ENCODE peak calls at places on chromosomes 11 and 22, in six cellular contexts. J, E, M, T, K and H are unnamed samples.

GRCh38 chr22:48740086-48740730 is 1087.5 kb downstream of the BRD1 start:
- DNase-seq in T (no peak), K (no peak), M (peak), E (no peak), J (no peak), H (no peak)

GRCh38 chr11:11149671-11150459 is 203.2 kb downstream of the CSNK2A3 start:
- DNase-seq in T (peak), E (no peak), J (no peak), K (peak), M (no peak), H (no peak)

GRCh38 chr11:65353900-65354264 is 669 bp upstream of the TIGD3 start:
- DNase-seq in E (no peak), T (no peak), M (no peak), K (no peak), J (no peak), H (no peak)

GRCh38 chr11:125295922-125296321 is 131.4 kb downstream of the PKNOX2 start:
- DNase-seq in K (no peak), J (no peak), M (no peak), T (no peak), E (no peak), H (no peak)

GRCh38 chr22:32353292-32353691 is 4.4 kb upstream of the RFPL3 start:
- DNase-seq in T (no peak), K (no peak), J (no peak), M (no peak), E (no peak), H (no peak)

GRCh38 chr11:72405009-72405408 is 29.3 kb downstream of the CLPB start:
- DNase-seq in E (no peak), J (no peak), K (no peak), M (peak), T (no peak), H (no peak)

GRCh38 chr11:19027829-19028595 is 32.5 kb downstream of the MRGPRX2 start:
- DNase-seq in E (peak), T (no peak), M (no peak), J (peak), K (no peak), H (peak)

GRCh38 chr11:25910090-25910489 is 421.8 kb upstream of the ANO3 start:
- DNase-seq in J (no peak), E (no peak), K (no peak), M (no peak), T (no peak), H (no peak)

GRCh38 chr11:96827164-96827563 is 437.4 kb downstream of the JRKL start:
- DNase-seq in T (no peak), J (no peak), M (no peak), K (no peak), E (peak), H (peak)

GRCh38 chr22:44616882-44617655 is 84.9 kb upstream of the PRR5 start:
- DNase-seq in K (no peak), E (no peak), J (no peak), M (peak), T (no peak), H (no peak)

GRCh38 chr11:6855971-6856542 is 6.8 kb upstream of the OR10A2 start:
- DNase-seq in M (no peak), T (no peak), K (no peak), J (no peak), E (peak), H (peak)

GRCh38 chr11:113247231-113247630 is 67.2 kb upstream of the TTC12 start:
- DNase-seq in J (no peak), T (no peak), M (no peak), K (no peak), E (no peak), H (no peak)

GRCh38 chr11:130211781-130212401 is 52.3 kb downstream of the ST14 start:
- DNase-seq in J (no peak), T (no peak), E (no peak), M (peak), K (no peak), H (no peak)

GRCh38 chr11:76185931-76186401 is 20.3 kb downstream of the WNT11 start:
- DNase-seq in J (no peak), T (no peak), K (no peak), M (no peak), E (no peak), H (no peak)

GRCh38 chr11:129580278-129580677 is 204.6 kb downstream of the BARX2 start:
- DNase-seq in E (no peak), T (no peak), J (no peak), M (peak), K (no peak), H (no peak)